ENCODE peak calls at places on chromosomes 11 and 22, in five cellular contexts. Q is naive thymus-derived CD4-positive, alpha-beta T cell; F is NAMALWA; Z is hepatic stellate cell; O is aorta. Y is an unnamed sample.

GRCh38 chr11:59010693-59011092 is 71.4 kb downstream of the GLYATL1 start:
- DNase-seq in Q (no peak), F (no peak), Z (no peak), O (no peak), Y (no peak)

GRCh38 chr11:70464509-70465361 is 66.4 kb downstream of the CTTN start:
- DNase-seq in Q (no peak), F (no peak), Z (no peak), O (peak; percentile 70), Y (no peak)

GRCh38 chr11:69199583-69200295 is 44.0 kb downstream of the SMIM38 start:
- DNase-seq in Q (no peak), F (no peak), Z (no peak), O (peak; percentile 45), Y (no peak)

GRCh38 chr11:69401715-69402114 is 79.7 kb upstream of the LINC01488 start:
- DNase-seq in Q (no peak), F (no peak), Z (no peak), O (no peak), Y (no peak)

GRCh38 chr22:44143117-44143495 is 37.6 kb upstream of the PARVG start:
- DNase-seq in Q (no peak), F (no peak), Z (no peak), O (no peak), Y (no peak)

GRCh38 chr22:20972014-20972797 is 5.2 kb downstream of the AIFM3 start:
- DNase-seq in Q (no peak), F (no peak), Z (peak; percentile 51), O (no peak), Y (no peak)

GRCh38 chr11:68996376-68997123 is 15.8 kb upstream of the MRGPRD start:
- DNase-seq in Q (no peak), F (no peak), Z (no peak), O (peak; percentile 38), Y (no peak)

GRCh38 chr22:23841736-23842404 is 3.1 kb upstream of the DERL3 start:
- DNase-seq in Q (no peak), F (no peak), Z (no peak), O (no peak), Y (no peak)

GRCh38 chr22:31647516-31647915 is 14.5 kb downstream of the PISD start:
- DNase-seq in Q (no peak), F (no peak), Z (no peak), O (no peak), Y (peak; percentile 72)

GRCh38 chr11:63813563-63814382 is 517 bp downstream of the SPINDOC start:
- DNase-seq in Q (no peak), F (peak; percentile 53), Z (peak; percentile 51), O (peak; percentile 86), Y (no peak)

GRCh38 chr11:19552100-19552499 is 160.5 kb upstream of the NAV2 start:
- DNase-seq in Q (no peak), F (no peak), Z (no peak), O (no peak), Y (no peak)

GRCh38 chr22:45154383-45154782 is 9.3 kb upstream of the NUP50 start:
- DNase-seq in Q (no peak), F (no peak), Z (no peak), O (no peak), Y (no peak)

GRCh38 chr11:122405788-122406341 is 249.7 kb upstream of the UBASH3B start:
- DNase-seq in Q (no peak), F (no peak), Z (no peak), O (no peak), Y (peak; percentile 63)

GRCh38 chr22:42313804-42314581 is 43.5 kb upstream of the TCF20 start:
- DNase-seq in Q (peak; percentile 53), F (peak; percentile 55), Z (no peak), O (no peak), Y (no peak)

GRCh38 chr22:49327411-49327810 is 500.3 kb downstream of the BRD1 start:
- DNase-seq in Q (no peak), F (no peak), Z (no peak), O (peak; percentile 49), Y (no peak)

GRCh38 chr11:121312483-121312882 is 19.9 kb downstream of the SC5D start:
- DNase-seq in Q (no peak), F (no peak), Z (no peak), O (no peak), Y (no peak)

GRCh38 chr11:69413015-69413801 is 68.3 kb upstream of the LINC01488 start:
- DNase-seq in Q (no peak), F (no peak), Z (no peak), O (peak; percentile 35), Y (no peak)

GRCh38 chr22:37571258-37571991 is 8.5 kb downstream of the LGALS2 start:
- DNase-seq in Q (no peak), F (no peak), Z (no peak), O (no peak), Y (no peak)

GRCh38 chr22:45444168-45444567 is 30.7 kb downstream of the RIBC2 start:
- DNase-seq in Q (no peak), F (no peak), Z (no peak), O (no peak), Y (no peak)

GRCh38 chr22:42316988-42317387 is 46.5 kb upstream of the TCF20 start:
- DNase-seq in Q (no peak), F (peak; percentile 19), Z (no peak), O (no peak), Y (no peak)

GRCh38 chr22:30829901-30830550 is 135.4 kb downstream of the OSBP2 start:
- DNase-seq in Q (no peak), F (no peak), Z (peak; percentile 87), O (no peak), Y (peak; percentile 68)

GRCh38 chr11:27204527-27204926 is 158.5 kb downstream of the CCDC34 start:
- DNase-seq in Q (no peak), F (peak; percentile 51), Z (no peak), O (no peak), Y (no peak)

GRCh38 chr22:40399661-40400060 is 29.3 kb downstream of the SGSM3 start:
- DNase-seq in Q (no peak), F (no peak), Z (no peak), O (peak; percentile 27), Y (no peak)

GRCh38 chr11:67698247-67698646 is 23.8 kb upstream of the ALDH3B2 start:
- DNase-seq in Q (no peak), F (peak; percentile 61), Z (no peak), O (no peak), Y (no peak)

GRCh38 chr11:119479685-119480275 is 56.8 kb upstream of the THY1 start:
- DNase-seq in Q (no peak), F (peak; percentile 33), Z (no peak), O (no peak), Y (no peak)

GRCh38 chr11:115550291-115551059 is 46.3 kb upstream of the CADM1 start:
- DNase-seq in Q (no peak), F (no peak), Z (no peak), O (no peak), Y (no peak)

GRCh38 chr11:104609297-104609696 is 289.0 kb downstream of the CASP12 start:
- DNase-seq in Q (peak; percentile 43), F (peak; percentile 44), Z (peak; percentile 16), O (no peak), Y (peak; percentile 38)

GRCh38 chr11:104164028-104164520 is at the start of gene PDGFD:
- DNase-seq in Q (no peak), F (peak; percentile 96), Z (no peak), O (peak; percentile 85), Y (peak; percentile 30)

GRCh38 chr11:114158886-114159285 is 99.4 kb downstream of the ZBTB16 start:
- DNase-seq in Q (no peak), F (no peak), Z (no peak), O (no peak), Y (no peak)

GRCh38 chr22:28822930-28823481 is 22.6 kb upstream of the XBP1 start:
- DNase-seq in Q (peak; percentile 84), F (peak; percentile 85), Z (no peak), O (no peak), Y (no peak)

GRCh38 chr11:71115770-71116434 is 136.5 kb downstream of the SHANK2 start:
- DNase-seq in Q (no peak), F (no peak), Z (no peak), O (no peak), Y (no peak)

GRCh38 chr22:36009085-36009484 is 19.5 kb downstream of the RBFOX2 start:
- DNase-seq in Q (no peak), F (no peak), Z (no peak), O (no peak), Y (no peak)

GRCh38 chr11:130911306-130911705 is 5.0 kb downstream of the SNX19 start:
- DNase-seq in Q (no peak), F (no peak), Z (no peak), O (no peak), Y (no peak)

GRCh38 chr22:49009359-49010063 is 818.2 kb downstream of the BRD1 start:
- DNase-seq in Q (no peak), F (no peak), Z (no peak), O (peak; percentile 63), Y (no peak)

GRCh38 chr11:68589817-68590216 is 94.5 kb upstream of the GAL start:
- DNase-seq in Q (no peak), F (no peak), Z (no peak), O (no peak), Y (no peak)

GRCh38 chr11:116478205-116478604 is 294.6 kb downstream of the BUD13 start:
- DNase-seq in Q (no peak), F (no peak), Z (no peak), O (no peak), Y (no peak)

GRCh38 chr11:64721359-64721699 is 1.7 kb downstream of the NRXN2 start:
- DNase-seq in Q (no peak), F (no peak), Z (no peak), O (no peak), Y (no peak)

GRCh38 chr11:35747638-35748037 is 85.1 kb downstream of the TRIM44 start:
- DNase-seq in Q (no peak), F (no peak), Z (no peak), O (no peak), Y (no peak)